ENCODE peak calls at places on chromosomes 7 and 10, in five cellular contexts. D is activated CD8-positive, alpha-beta T cell treated with anti-CD3 and anti-CD28 coated beads for 36 hours; I is GM12865; E is H9; J is type B pancreatic cell. L is an unnamed sample.

GRCh38 chr10:80473692-80474596 is 19.8 kb downstream of the TSPAN14 start:
- DNase-seq in J (no peak), I (no peak), D (peak), E (no peak), L (no peak)

GRCh38 chr10:30671011-30671616 is 41.6 kb upstream of the LYZL2 start:
- DNase-seq in D (peak), J (peak), I (peak), E (peak), L (peak)

GRCh38 chr10:24307173-24307572 is 98.2 kb downstream of the KIAA1217 start:
- DNase-seq in I (no peak), J (no peak), D (no peak), E (no peak), L (no peak)

GRCh38 chr10:84429926-84430520 is 101.6 kb downstream of the CCSER2 start:
- DNase-seq in D (peak), I (peak), J (no peak), E (peak), L (peak)

GRCh38 chr10:122249303-122249850 is 21.7 kb upstream of the BTBD16 start:
- DNase-seq in J (no peak), D (no peak), I (no peak), E (no peak), L (no peak)

GRCh38 chr7:121138262-121138933 is 149.9 kb downstream of the CPED1 start:
- DNase-seq in J (no peak), E (no peak), D (peak), I (peak), L (no peak)

GRCh38 chr10:31536297-31536696 is 217.3 kb downstream of the ZEB1 start:
- DNase-seq in I (no peak), E (no peak), D (no peak), J (no peak), L (no peak)

GRCh38 chr10:44383749-44384600 is 922 bp downstream of the CXCL12 start:
- DNase-seq in E (peak), J (peak), I (peak), D (no peak), L (no peak)

GRCh38 chr10:86962136-86962980 is 4.0 kb downstream of the SNCG start:
- DNase-seq in J (peak), I (no peak), E (no peak), D (no peak), L (no peak)

GRCh38 chr10:44261710-44262455 is 123.0 kb downstream of the CXCL12 start:
- DNase-seq in D (peak), I (peak), E (no peak), J (no peak), L (peak)

GRCh38 chr10:110305767-110306451 is 1.2 kb upstream of the SMNDC1 start:
- DNase-seq in J (no peak), E (peak), D (peak), I (peak), L (peak)

GRCh38 chr7:38452615-38453014 is 178.6 kb downstream of the AMPH start:
- DNase-seq in J (no peak), E (no peak), D (no peak), I (no peak), L (no peak)

GRCh38 chr7:36192050-36192824 is 39.2 kb downstream of the EEPD1 start:
- DNase-seq in J (no peak), E (no peak), I (no peak), D (no peak), L (no peak)

GRCh38 chr10:71982269-71983178 is 18.3 kb downstream of the CHST3 start:
- DNase-seq in J (no peak), D (no peak), I (no peak), E (no peak), L (no peak)
- TF ChIP-seq CTCF in J (no peak), D (no peak), I (no peak), E (peak), L (no peak)

DNA sequence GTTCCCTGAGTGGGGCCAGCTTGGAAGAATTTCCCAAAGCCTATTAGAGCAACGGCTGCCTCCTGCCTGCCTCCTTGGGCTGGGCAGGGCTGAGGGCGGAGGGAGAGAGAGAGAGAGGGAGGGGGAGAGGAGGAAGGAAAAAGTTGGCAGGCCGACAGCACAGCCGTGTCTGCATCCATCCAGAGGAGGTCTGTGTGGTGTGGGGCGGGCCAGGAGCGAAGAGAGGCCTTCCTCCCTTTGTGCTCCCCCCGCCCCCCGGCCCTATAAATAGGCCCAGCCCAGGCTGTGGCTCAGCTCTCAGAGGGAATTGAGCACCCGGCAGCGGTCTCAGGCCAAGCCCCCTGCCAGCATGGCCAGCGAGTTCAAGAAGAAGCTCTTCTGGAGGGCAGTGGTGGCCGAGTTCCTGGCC is at the start of gene AQP1:
- DNase-seq in E (no peak), D (no peak), I (no peak), J (no peak), L (no peak)
- TF ChIP-seq CTCF in E (no peak), D (no peak), I (no peak), J (no peak), L (no peak)

DNA sequence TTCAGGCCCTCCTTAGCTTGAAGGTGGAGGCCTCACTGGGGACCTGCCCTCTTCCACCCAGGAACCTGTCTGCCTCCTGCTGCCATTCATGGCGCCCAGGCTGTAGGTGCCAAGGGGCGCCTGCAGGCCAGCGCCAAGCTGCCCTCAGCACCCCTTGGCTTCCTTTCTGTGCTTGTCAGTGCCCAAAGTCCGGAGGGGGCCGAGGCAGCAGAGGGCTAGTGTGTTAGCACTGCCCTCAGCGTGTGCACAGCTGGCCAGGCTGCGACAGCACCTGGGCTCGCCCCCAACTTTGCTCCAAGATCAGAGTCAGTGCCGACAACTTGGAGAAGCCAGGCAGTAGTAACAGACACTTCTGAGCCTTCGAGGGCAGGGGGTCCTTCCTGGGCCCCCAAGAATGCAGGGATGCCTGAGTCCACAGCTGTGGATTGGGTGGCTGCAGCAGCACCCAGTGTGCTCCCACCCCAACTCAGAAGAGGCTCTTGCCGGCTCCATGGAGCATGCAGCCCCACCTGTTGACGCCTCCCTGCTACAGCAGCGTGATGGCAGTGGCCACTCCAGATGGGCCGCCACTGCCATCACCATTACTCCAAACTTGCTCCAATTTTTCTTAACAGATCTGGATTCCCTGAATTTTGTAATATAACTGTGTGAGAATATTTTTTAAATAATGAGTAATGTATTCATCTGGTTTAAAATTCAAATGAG is 41.7 kb downstream of the CACUL1 start:
- DNase-seq in E (peak), J (no peak), I (no peak), D (no peak), L (no peak)
- TF ChIP-seq CTCF in E (peak), J (peak), I (no peak), D (peak), L (no peak)

DNA sequence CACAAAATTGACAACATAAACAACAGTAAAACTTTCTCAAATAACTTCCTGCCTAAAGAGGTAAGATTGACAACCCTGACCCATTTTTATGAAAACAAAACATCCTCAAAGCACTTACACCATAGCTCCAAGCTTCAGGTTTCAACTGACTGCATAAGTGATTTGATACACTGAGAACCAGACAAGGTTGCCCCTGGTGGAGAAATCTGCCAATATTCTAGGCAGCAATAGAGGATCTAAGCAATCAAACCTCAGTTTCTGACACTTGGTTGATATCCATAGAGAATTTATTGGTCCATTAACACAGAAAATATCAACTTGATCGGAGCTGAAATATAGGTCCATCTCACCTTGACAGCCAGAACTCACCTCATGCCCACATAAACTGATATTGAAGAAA is 147.8 kb downstream of the ELAPOR2 start:
- DNase-seq in J (no peak), I (peak), E (no peak), D (no peak), L (no peak)
- TF ChIP-seq CTCF in J (peak), I (peak), E (peak), D (no peak), L (no peak)

GRCh38 chr10:12279281-12279680 is 70.1 kb upstream of the CAMK1D start:
- DNase-seq in D (no peak), E (no peak), I (no peak), J (no peak), L (no peak)
- TF ChIP-seq CTCF in D (no peak), E (no peak), I (no peak), J (no peak), L (no peak)

DNA sequence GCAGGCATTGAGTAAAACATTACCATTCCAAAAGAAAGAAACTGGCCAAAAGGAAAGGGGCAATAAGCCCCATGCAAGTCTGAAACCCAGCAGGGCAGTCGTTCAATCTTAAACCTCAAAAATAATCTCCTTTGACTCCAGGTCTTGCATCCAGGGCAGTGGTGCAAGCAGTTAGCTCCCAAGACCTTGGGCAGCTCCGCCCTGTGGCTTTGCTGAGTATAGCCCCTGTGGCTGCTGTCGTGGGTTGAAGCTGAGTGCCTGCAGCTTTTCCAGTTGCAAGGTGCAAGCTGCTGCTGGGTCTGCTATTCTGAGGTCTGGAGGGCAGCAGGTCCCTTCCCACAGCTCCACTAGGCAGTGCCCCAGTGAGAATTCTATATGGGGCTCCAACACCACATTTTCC is 580.1 kb upstream of the AUTS2 start:
- DNase-seq in E (peak), J (no peak), D (no peak), I (no peak), L (no peak)
- TF ChIP-seq CTCF in E (peak), J (peak), D (no peak), I (no peak), L (no peak)

DNA sequence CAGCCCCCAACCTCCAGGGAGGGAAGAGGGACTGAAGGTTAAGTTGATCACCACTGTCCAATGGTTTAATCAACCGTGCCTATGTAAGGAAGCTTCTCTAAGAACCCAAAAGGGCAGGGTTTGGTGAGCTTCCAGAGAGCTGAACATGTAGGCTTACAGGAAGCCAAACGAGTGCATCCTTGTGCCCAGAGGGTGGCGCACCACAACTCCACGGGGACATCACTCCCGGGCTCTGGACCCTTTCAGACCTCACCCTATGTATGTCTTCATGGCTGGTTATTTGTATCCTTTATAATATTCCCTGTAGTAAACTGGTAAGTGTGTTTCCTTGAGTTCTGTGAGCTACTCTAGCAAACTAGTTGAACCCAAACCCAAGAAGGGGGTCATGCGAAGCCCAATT is 11.5 kb upstream of the NFKB2 start:
- DNase-seq in E (peak), D (peak), J (no peak), I (no peak), L (no peak)
- TF ChIP-seq CTCF in E (peak), D (peak), J (peak), I (peak), L (peak)

DNA sequence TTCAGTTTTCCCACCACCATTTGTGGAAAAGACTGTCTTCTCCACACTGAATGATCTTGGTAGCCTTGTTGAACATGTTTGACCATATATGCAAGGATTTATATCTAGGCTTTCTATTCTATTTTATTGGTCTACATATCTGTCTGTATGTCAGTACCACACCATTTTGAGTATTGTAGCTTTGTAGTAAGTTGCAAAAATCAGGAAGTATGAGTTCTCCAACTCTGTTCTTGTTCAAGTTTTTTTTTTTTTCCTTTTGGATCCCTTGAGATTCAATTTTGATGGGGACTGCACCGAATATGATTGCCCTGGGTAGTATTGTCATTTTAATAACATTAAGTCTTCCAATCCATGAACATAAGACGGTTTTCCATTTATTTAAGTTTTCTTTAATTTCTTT is 176.8 kb downstream of the DNAJC1 start:
- DNase-seq in E (no peak), J (no peak), I (no peak), D (no peak), L (no peak)
- TF ChIP-seq CTCF in E (no peak), J (no peak), I (no peak), D (no peak), L (no peak)

GRCh38 chr7:151310578-151310977 is 31.0 kb upstream of the NUB1 start:
- DNase-seq in I (no peak), J (no peak), E (no peak), D (no peak), L (no peak)
- TF ChIP-seq CTCF in I (peak), J (peak), E (peak), D (peak), L (peak)